ENCODE peak calls at places on chromosome 20, in nine cellular contexts. E, N, R, Q, A, C, D, M and S are unnamed samples.

GRCh38 chr20:58665606-58666005 is 14.5 kb downstream of the STX16 start:
- DNase-seq in E (no peak), N (no peak), R (no peak), Q (no peak), A (no peak), C (no peak), D (no peak), M (no peak), S (no peak)

GRCh38 chr20:31517373-31517772 is 3.1 kb downstream of the HM13 start:
- DNase-seq in E (no peak), N (no peak), R (no peak), Q (peak; percentile 13), A (peak; percentile 50), C (peak; percentile 55), D (peak; percentile 89), M (no peak), S (no peak)

GRCh38 chr20:50415516-50416268 is 94.5 kb upstream of the PTPN1 start:
- DNase-seq in E (peak; percentile 99), N (peak; percentile 98), R (no peak), Q (peak; percentile 79), A (peak; percentile 98), C (no peak), D (peak; percentile 46), M (no peak), S (no peak)

GRCh38 chr20:46458891-46459750 is 52.7 kb upstream of the ELMO2 start:
- DNase-seq in E (peak; percentile 75), N (peak; percentile 60), R (no peak), Q (no peak), A (peak; percentile 34), C (no peak), D (peak; percentile 97), M (no peak), S (no peak)

GRCh38 chr20:49602370-49603208 is 34.7 kb upstream of the PTGIS start:
- DNase-seq in E (no peak), N (no peak), R (no peak), Q (no peak), A (no peak), C (no peak), D (no peak), M (no peak), S (no peak)

GRCh38 chr20:32380745-32381144 is 22.6 kb downstream of the ASXL1 start:
- DNase-seq in E (no peak), N (no peak), R (no peak), Q (no peak), A (no peak), C (no peak), D (no peak), M (no peak), S (no peak)

GRCh38 chr20:37053230-37053950 is 42.4 kb downstream of the RBL1 start:
- DNase-seq in E (no peak), N (no peak), R (no peak), Q (no peak), A (peak; percentile 3), C (no peak), D (no peak), M (no peak), S (peak; percentile 10)

GRCh38 chr20:4151342-4151741 is 136.0 kb upstream of the RNF24 start:
- DNase-seq in E (peak; percentile 8), N (no peak), R (no peak), Q (no peak), A (no peak), C (no peak), D (no peak), M (no peak), S (no peak)

GRCh38 chr20:44010162-44010704 is 95.6 kb downstream of the TOX2 start:
- DNase-seq in E (no peak), N (no peak), R (no peak), Q (no peak), A (no peak), C (peak; percentile 25), D (no peak), M (no peak), S (no peak)

GRCh38 chr20:8631271-8631670 is 437.6 kb upstream of the PLCB4 start:
- DNase-seq in E (no peak), N (no peak), R (no peak), Q (peak; percentile 81), A (no peak), C (no peak), D (no peak), M (no peak), S (no peak)

GRCh38 chr20:59525500-59526241 is 78.7 kb upstream of the PHACTR3 start:
- DNase-seq in E (peak; percentile 72), N (no peak), R (peak; percentile 4), Q (no peak), A (peak; percentile 61), C (peak; percentile 56), D (peak; percentile 90), M (no peak), S (no peak)

DNA sequence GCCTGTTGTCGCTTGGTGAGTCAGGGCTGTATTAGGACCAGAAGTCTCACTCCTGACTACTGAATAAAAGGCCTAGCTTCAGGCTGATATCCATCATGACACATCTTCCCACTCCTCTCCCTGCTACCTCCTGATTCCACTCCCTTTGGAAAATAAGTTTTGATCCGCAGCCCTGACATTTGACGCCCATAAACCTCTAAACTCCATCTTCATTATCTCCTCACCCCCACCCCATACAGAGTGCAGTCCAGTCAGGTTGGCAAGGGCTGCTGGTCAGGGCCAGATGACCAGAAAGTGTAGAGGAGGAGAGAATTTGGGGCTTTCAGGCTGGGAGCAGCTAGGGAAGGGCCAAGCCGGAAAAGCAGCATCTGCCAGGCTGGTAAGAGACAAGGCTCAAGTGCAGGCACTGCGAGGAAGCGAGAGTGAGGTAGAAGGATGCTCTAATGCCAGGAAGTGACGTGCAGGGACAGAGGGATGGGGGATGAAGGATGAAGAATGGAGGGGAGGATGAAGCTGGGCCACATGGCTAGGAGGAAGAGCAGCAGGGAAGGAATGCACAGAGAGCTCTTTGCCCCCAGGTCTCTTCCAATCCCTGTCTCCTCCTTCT is 1.2 kb downstream of the GGT7 start:
- DNase-seq in E (no peak), N (no peak), R (no peak), Q (no peak), A (no peak), C (no peak), D (peak; percentile 6), M (no peak), S (no peak)
- H3K4me3 ChIP-seq in E (peak overlapping the region; percentile 77), N (peak overlapping the region; percentile 75), R (no peak overlapping the region), Q (peak overlapping the region; percentile 73), A (peak overlapping the region; percentile 69), C (no peak overlapping the region), D (peak overlapping the region; percentile 94), M (no peak overlapping the region), S (peak overlapping the region; percentile 77)

DNA sequence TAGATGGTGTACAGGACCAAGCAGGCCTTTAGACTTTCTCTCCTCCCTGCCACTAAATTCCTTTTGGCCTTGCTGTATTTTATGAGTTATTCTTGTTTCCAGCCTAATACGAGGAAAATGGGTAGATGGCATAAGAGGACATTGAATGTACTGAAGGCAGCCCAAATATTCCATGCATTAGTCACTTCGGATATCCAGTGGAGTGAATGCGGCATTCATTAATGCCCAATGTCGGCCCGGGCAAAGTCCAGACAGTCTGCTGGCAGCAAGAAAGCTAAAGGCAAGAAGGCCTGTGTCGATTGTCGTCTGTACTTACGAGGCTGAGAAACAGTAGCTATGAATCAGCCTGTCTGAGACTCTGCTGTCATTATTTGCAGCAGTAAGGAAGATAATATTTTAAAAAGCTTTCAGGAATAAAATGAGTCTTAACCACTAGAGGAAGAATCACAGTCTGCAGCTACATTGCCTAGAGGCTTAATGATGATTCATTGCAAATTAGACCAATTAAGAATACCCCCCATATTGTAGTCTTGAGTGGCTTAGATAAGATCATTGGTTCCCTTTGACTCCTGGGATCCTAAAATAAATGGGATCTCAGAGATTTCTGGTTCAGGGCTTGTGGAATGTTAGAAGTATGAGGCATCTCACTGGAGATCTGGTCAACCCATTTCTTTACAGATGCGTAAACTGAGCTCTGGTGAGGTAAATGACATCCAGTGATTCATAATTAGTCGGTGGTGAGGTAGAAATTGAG is 534.1 kb upstream of the JAG1 start:
- DNase-seq in E (no peak), N (no peak), R (no peak), Q (no peak), A (peak; percentile 49), C (no peak), D (no peak), M (no peak), S (no peak)
- TF ChIP-seq CTCF in E (no peak), N (no peak), R (no peak), Q (no peak), A (no peak), C (no peak), D (no peak), M (no peak), S (no peak)

GRCh38 chr20:34312544-34313217 is 9.5 kb upstream of the AHCY start:
- DNase-seq in E (peak; percentile 89), N (peak; percentile 86), R (peak; percentile 55), Q (peak; percentile 67), A (peak; percentile 89), C (peak; percentile 91), D (peak; percentile 97), M (peak; percentile 76), S (no peak)

GRCh38 chr20:34309691-34310090 is 6.5 kb upstream of the AHCY start:
- DNase-seq in E (no peak), N (no peak), R (no peak), Q (no peak), A (no peak), C (no peak), D (no peak), M (no peak), S (no peak)

GRCh38 chr20:34311118-34312023 is 8.2 kb upstream of the AHCY start:
- DNase-seq in E (no peak), N (no peak), R (no peak), Q (no peak), A (peak; percentile 38), C (no peak), D (peak; percentile 79), M (no peak), S (no peak)

GRCh38 chr20:34312024-34312460 is 8.9 kb upstream of the AHCY start:
- DNase-seq in E (no peak), N (no peak), R (no peak), Q (no peak), A (no peak), C (no peak), D (peak; percentile 32), M (no peak), S (no peak)

DNA sequence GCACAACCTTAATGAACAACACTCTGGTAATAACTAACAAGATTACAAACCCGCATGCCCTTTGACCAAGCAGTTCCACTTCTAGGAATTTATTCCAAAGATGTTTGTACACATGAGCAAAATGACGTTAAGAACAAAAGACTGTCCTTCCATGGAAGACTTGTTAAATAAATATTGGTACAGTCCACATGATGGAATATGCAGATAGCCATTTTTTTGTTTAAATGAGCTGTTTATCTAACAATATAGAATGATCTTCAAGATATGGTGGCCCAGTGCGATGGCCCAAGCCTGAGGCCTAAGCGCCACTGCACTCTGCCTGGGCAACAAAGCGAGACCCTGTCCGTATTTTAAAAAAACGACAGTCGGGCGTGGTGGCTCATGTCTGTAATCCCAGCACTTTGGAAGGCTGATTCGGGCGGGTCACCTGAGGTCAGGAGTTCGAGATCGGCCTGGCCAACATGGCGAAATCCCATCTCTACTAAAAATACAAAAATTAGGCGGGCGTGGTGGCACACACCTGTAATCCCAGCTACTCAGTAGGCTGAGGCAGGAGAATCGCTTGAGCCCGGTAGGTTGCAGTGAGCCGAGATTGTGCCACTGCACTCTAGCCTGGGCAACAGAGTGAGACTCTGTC is 7.4 kb upstream of the AHCY start:
- DNase-seq in E (no peak), N (no peak), R (no peak), Q (no peak), A (no peak), C (no peak), D (no peak), M (no peak), S (no peak)
- H3K4me3 ChIP-seq in E (no peak overlapping the region), N (no peak overlapping the region), R (no peak overlapping the region), Q (no peak overlapping the region), A (no peak overlapping the region), C (no peak overlapping the region), D (peak overlapping the region; percentile 76), M (no peak overlapping the region), S (no peak overlapping the region)

GRCh38 chr20:29756664-29757063 is 1500.8 kb upstream of the DEFB115 start:
- DNase-seq in E (peak; percentile 39), N (no peak), R (no peak), Q (no peak), A (no peak), C (no peak), D (no peak), M (no peak), S (no peak)
- TF ChIP-seq CTCF in E (no peak), N (no peak), R (no peak), Q (no peak), A (no peak), C (no peak), D (no peak), M (no peak), S (no peak)